ENCODE peak calls at places on chromosome X, in nine cellular contexts. I, X, O, U, R, H, Q, D and C are unnamed samples. For H3K27me3, the result is how much of the 10 kb centered on the place peaks cover.

GRCh38 chrX:68826113-68826980 is 2.5 kb upstream of the EFNB1 start:
- DNase-seq in I (no peak), Q (no peak), U (no peak), X (no peak), O (no peak), D (no peak), H (no peak), R (no peak), C (no peak)

GRCh38 chrX:19334945-19335626 is 8.6 kb upstream of the PDHA1 start:
- DNase-seq in O (peak), H (no peak), X (no peak), R (no peak), D (peak), Q (no peak), I (peak), U (no peak), C (no peak)

GRCh38 chrX:140687706-140688105 is 21.9 kb upstream of the LINC00632 start:
- DNase-seq in D (no peak), X (no peak), H (no peak), I (no peak), U (no peak), R (no peak), Q (no peak), O (no peak), C (no peak)

GRCh38 chrX:85963736-85964135 is 83.6 kb downstream of the CHM start:
- DNase-seq in I (no peak), R (no peak), D (peak), H (no peak), U (peak), O (peak), X (no peak), Q (peak), C (no peak)

GRCh38 chrX:132480581-132481203 is 8.1 kb downstream of the MBNL3 start:
- DNase-seq in Q (peak), O (no peak), U (no peak), X (no peak), H (no peak), R (peak), D (peak), I (peak), C (peak)

GRCh38 chrX:112834016-112834855 is 6.4 kb downstream of the AMOT start:
- DNase-seq in H (no peak), X (no peak), U (peak), I (no peak), Q (peak), O (no peak), D (peak), R (no peak), C (no peak)

GRCh38 chrX:66919280-66919832 is 280.5 kb upstream of the EDA2R start:
- DNase-seq in U (no peak), H (no peak), O (no peak), Q (peak), R (peak), D (no peak), I (no peak), X (no peak), C (no peak)

GRCh38 chrX:40109288-40110008 is 11.7 kb upstream of the BCOR start:
- DNase-seq in H (no peak), Q (peak), I (no peak), O (no peak), D (peak), X (peak), U (no peak), R (peak), C (peak)

GRCh38 chrX:119721487-119721886 is 28.5 kb upstream of the SEPTIN6 start:
- DNase-seq in H (no peak), O (no peak), Q (no peak), R (no peak), I (no peak), U (no peak), D (no peak), X (no peak), C (no peak)

GRCh38 chrX:20974326-20974725 is 399.9 kb upstream of the CNKSR2 start:
- DNase-seq in I (no peak), Q (no peak), D (peak), X (no peak), R (no peak), H (no peak), U (no peak), O (no peak), C (no peak)

GRCh38 chrX:103405009-103405333 is 28.6 kb downstream of the BEX3 start:
- DNase-seq in H (no peak), D (no peak), Q (no peak), R (no peak), U (no peak), O (no peak), I (no peak), X (no peak), C (no peak)

GRCh38 chrX:103754401-103754800 is 22.2 kb upstream of the PLP1 start:
- DNase-seq in O (no peak), D (no peak), R (no peak), H (no peak), I (no peak), Q (no peak), X (no peak), U (no peak), C (no peak)

GRCh38 chrX:8126092-8126491 is 45.0 kb downstream of the VCX2 start:
- DNase-seq in R (no peak), I (no peak), D (no peak), H (no peak), U (no peak), X (no peak), Q (no peak), O (no peak), C (no peak)

GRCh38 chrX:115029869-115030564 is 12.6 kb upstream of the IL13RA2 start:
- DNase-seq in X (no peak), I (no peak), H (no peak), R (no peak), O (no peak), Q (no peak), D (peak), U (no peak), C (no peak)

GRCh38 chrX:107684956-107685385 is 56.7 kb downstream of the PRPS1 start:
- DNase-seq in O (no peak), R (peak), X (peak), D (peak), I (no peak), U (no peak), H (no peak), Q (peak), C (peak)

GRCh38 chrX:115957862-115958490 is 212.6 kb upstream of the AGTR2 start:
- DNase-seq in X (no peak), Q (no peak), I (no peak), O (no peak), H (no peak), U (no peak), R (no peak), D (no peak), C (no peak)

GRCh38 chrX:134172588-134173259 is 64.3 kb upstream of the CCDC160 start:
- DNase-seq in H (no peak), R (no peak), I (peak), D (peak), U (no peak), X (peak), O (no peak), Q (peak), C (peak)

GRCh38 chrX:138847930-138848329 is 136.4 kb upstream of the FGF13 start:
- DNase-seq in I (no peak), U (no peak), R (no peak), H (no peak), Q (peak), D (peak), O (no peak), X (no peak), C (no peak)

GRCh38 chrX:38351346-38351745 is 1.1 kb upstream of the OTC start:
- DNase-seq in R (no peak), Q (no peak), H (no peak), O (no peak), X (no peak), D (no peak), U (no peak), I (no peak), C (no peak)

GRCh38 chrX:129791961-129792570 is 12.3 kb downstream of the SASH3 start:
- DNase-seq in D (no peak), I (no peak), R (no peak), Q (no peak), O (no peak), H (no peak), U (no peak), X (no peak), C (no peak)

GRCh38 chrX:134396174-134396573 is 63.8 kb upstream of the HPRT1 start:
- DNase-seq in R (no peak), D (peak), O (no peak), Q (no peak), U (no peak), X (no peak), H (no peak), I (no peak), C (no peak)

GRCh38 chrX:126165721-126166401 is at the start of gene DCAF12L2:
- DNase-seq in Q (peak), X (peak), I (no peak), U (no peak), O (no peak), H (no peak), D (peak), R (no peak), C (no peak)

GRCh38 chrX:41025926-41026325 is 59.3 kb upstream of the USP9X start:
- DNase-seq in R (no peak), O (no peak), X (no peak), Q (no peak), U (no peak), I (no peak), H (no peak), D (peak), C (no peak)

GRCh38 chrX:34300871-34301270 is 168.8 kb upstream of the FAM47A start:
- DNase-seq in U (peak), D (peak), O (peak), H (peak), R (peak), Q (peak), I (no peak), X (no peak), C (no peak)

GRCh38 chrX:11129546-11129945 is 18.4 kb downstream of the HCCS start:
- DNase-seq in Q (no peak), X (no peak), O (peak), U (no peak), D (no peak), H (no peak), R (no peak), I (no peak), C (no peak)

GRCh38 chrX:25941559-25942250 is 196.4 kb upstream of the MAGEB18 start:
- DNase-seq in I (no peak), Q (no peak), H (no peak), D (peak), R (no peak), U (no peak), X (no peak), O (no peak), C (no peak)

GRCh38 chrX:118047446-118048186 is 69.0 kb downstream of the KLHL13 start:
- DNase-seq in H (no peak), D (no peak), R (no peak), O (no peak), Q (no peak), U (no peak), I (no peak), X (no peak), C (no peak)

GRCh38 chrX:149848855-149849254 is 32.1 kb upstream of the MAGEA8 start:
- DNase-seq in H (no peak), I (no peak), O (no peak), X (no peak), U (no peak), D (no peak), R (no peak), Q (no peak), C (no peak)

DNA sequence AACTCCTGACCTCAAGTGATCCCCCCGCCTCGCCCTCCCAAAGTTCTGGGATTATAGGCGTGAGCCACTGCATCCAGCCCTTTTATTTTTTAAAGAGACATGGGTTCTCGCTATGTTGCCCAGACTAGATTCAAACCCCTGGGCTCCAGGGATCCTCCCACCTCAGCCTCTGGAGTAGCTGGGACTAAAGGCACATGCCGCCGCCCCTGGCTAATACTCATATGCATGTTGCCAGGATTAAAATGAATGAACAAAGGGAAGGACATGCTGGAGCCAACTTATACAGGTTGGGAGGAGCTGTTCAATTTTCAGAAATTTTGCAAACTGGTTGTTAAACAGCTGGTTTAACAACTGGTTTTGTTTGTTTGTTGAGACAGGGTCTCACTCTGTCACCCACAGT is 1.4 kb upstream of the FTSJ1 start:
- DNase-seq in I (no peak), O (no peak), D (no peak), X (no peak), R (no peak), U (no peak), H (no peak), Q (no peak), C (no peak)
- H3K4me3 ChIP-seq in I (no peak), O (no peak), D (no peak), X (no peak), R (no peak), U (no peak), H (no peak), Q (no peak), C (no peak)

GRCh38 chrX:100819837-100820666 is at the start of gene CSTF2:
- DNase-seq in H (no peak), X (peak), Q (peak), R (peak), U (peak), O (peak), I (peak), D (peak), C (peak)
- H3K27me3 ChIP-seq in H (under half), X (under half), Q (under half), R (under half), U (under half), O (under half), I (under half), D (under half), C (under half)

GRCh38 chrX:57132046-57132445 is 5.2 kb downstream of the SPIN2A start:
- DNase-seq in I (no peak), D (no peak), U (no peak), X (no peak), O (no peak), R (no peak), Q (no peak), H (no peak), C (no peak)

GRCh38 chrX:57134702-57135101 is 2.5 kb downstream of the SPIN2A start:
- DNase-seq in H (no peak), I (no peak), D (no peak), X (no peak), O (no peak), R (no peak), Q (no peak), U (no peak), C (no peak)

GRCh38 chrX:57138674-57139073 is 1.5 kb upstream of the SPIN2A start:
- DNase-seq in X (no peak), I (no peak), O (no peak), Q (no peak), U (no peak), D (no peak), H (no peak), R (no peak), C (no peak)

GRCh38 chrX:57135287-57135686 is 1.9 kb downstream of the SPIN2A start:
- DNase-seq in R (no peak), U (no peak), Q (no peak), I (no peak), O (no peak), D (no peak), X (no peak), H (no peak), C (no peak)

GRCh38 chrX:57137481-57137880 is 284 bp upstream of the SPIN2A start:
- DNase-seq in X (no peak), D (peak), Q (peak), I (no peak), O (no peak), R (no peak), U (no peak), H (no peak), C (no peak)
- H3K4me3 ChIP-seq in X (no peak), D (peak), Q (no peak), I (no peak), O (no peak), R (no peak), U (peak), H (peak), C (no peak)

DNA sequence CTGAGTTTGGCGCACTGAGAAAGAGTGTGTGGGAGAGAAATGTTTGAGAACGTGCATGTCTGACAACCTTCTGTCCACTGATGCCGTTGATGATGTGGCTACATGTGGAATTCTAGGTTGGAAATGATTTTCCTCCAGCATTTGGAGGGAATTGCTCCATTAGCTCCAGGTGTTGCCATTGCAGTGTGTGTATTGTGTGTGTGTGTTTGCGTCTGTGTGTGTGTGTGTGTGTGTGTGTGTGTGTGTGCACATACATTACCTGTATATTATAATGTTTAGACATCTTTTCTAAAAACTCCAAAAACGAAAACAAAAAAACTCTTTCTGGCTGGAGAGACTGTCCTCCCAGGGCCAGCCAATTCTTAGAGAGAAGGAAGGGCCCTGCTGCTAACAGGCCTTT is 18.2 kb upstream of the MECP2 start:
- DNase-seq in X (no peak), D (no peak), U (no peak), O (no peak), H (no peak), R (no peak), I (no peak), Q (no peak), C (no peak)
- H3K27me3 ChIP-seq in X (under half), D (under half), U (under half), O (under half), H (under half), R (under half), I (under half), Q (under half), C (under half)

GRCh38 chrX:2958199-2958598 is 29.1 kb upstream of the ARSD start:
- DNase-seq in D (no peak), H (no peak), X (no peak), U (no peak), O (no peak), I (no peak), Q (no peak), R (no peak), C (no peak)

GRCh38 chrX:2967012-2967411 is 37.9 kb upstream of the ARSD start:
- DNase-seq in O (no peak), X (no peak), R (no peak), Q (no peak), I (no peak), H (no peak), D (no peak), U (no peak), C (no peak)

GRCh38 chrX:2960861-2961515 is 31.8 kb upstream of the ARSD start:
- DNase-seq in X (no peak), R (no peak), Q (no peak), O (no peak), H (no peak), D (no peak), U (no peak), I (no peak), C (no peak)

GRCh38 chrX:2965965-2966364 is 36.8 kb upstream of the ARSD start:
- DNase-seq in D (no peak), U (no peak), X (no peak), Q (no peak), R (no peak), I (no peak), H (no peak), O (no peak), C (no peak)

GRCh38 chrX:2962346-2962745 is 33.2 kb upstream of the ARSD start:
- DNase-seq in H (no peak), U (no peak), D (no peak), X (no peak), O (no peak), Q (peak), R (no peak), I (no peak), C (no peak)
- H3K4me3 ChIP-seq in H (no peak), U (no peak), D (no peak), X (no peak), O (no peak), Q (no peak), R (no peak), I (no peak), C (no peak)

DNA sequence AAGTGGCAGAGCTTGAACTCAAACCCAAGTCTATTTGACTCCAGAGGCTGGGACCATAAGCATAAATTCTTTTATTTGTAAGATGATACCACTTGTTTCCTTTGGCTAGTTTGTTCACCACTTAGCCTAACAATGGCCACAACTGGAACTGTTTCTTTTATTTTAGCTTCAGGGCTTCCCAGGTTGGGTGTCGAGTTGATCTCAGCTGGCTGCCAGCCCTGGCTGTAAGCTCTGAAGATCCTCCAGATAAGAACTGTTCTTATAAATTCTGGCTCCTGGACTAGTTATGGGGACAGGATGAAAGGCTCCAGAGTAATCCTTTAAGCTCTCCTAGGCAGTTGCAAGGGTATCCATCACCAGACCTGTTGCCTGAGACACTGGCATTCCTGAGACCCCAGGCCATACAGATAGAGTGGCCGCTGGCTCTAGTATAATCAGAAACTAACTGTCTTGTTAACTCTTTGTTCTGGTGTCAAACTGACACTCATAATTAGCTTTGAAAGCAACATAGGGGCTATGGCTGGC is 129.4 kb upstream of the ACSL4 start:
- DNase-seq in O (no peak), U (no peak), D (no peak), X (no peak), I (no peak), H (no peak), R (no peak), Q (no peak), C (no peak)
- H3K27me3 ChIP-seq in O (under half), U (under half), D (under half), X (under half), I (under half), H (under half), R (under half), Q (under half), C (under half)